ENCODE peak calls at places on chromosomes 6 and 20, in nine cellular contexts. W, J, F, I, H, Y, L, P and N are unnamed samples.

GRCh38 chr6:42642794-42643193 is 79.0 kb downstream of the UBR2 start:
- DNase-seq in W (no peak), J (no peak), F (no peak), I (no peak), H (no peak), Y (no peak), L (no peak), P (no peak), N (no peak)

GRCh38 chr6:18468162-18468843 is 81.2 kb downstream of the RNF144B start:
- DNase-seq in W (no peak), J (no peak), F (no peak), I (no peak), H (no peak), Y (no peak), L (no peak), P (no peak), N (no peak)

GRCh38 chr6:17505062-17505476 is 95.0 kb upstream of the FAM8A1 start:
- DNase-seq in W (no peak), J (peak; percentile 16), F (no peak), I (peak; percentile 29), H (no peak), Y (no peak), L (peak; percentile 5), P (no peak), N (peak; percentile 15)

GRCh38 chr6:141700836-141701235 is 431.9 kb upstream of the GJE1 start:
- DNase-seq in W (no peak), J (peak; percentile 6), F (no peak), I (no peak), H (no peak), Y (no peak), L (no peak), P (peak; percentile 58), N (no peak)

GRCh38 chr6:128882991-128883571 is at the start of gene LAMA2:
- DNase-seq in W (peak; percentile 83), J (peak; percentile 76), F (peak; percentile 49), I (no peak), H (peak; percentile 45), Y (peak; percentile 72), L (no peak), P (peak; percentile 33), N (peak; percentile 64)

GRCh38 chr6:6700421-6700820 is 111.9 kb downstream of the LY86 start:
- DNase-seq in W (no peak), J (no peak), F (no peak), I (no peak), H (no peak), Y (no peak), L (no peak), P (no peak), N (no peak)

GRCh38 chr6:132136976-132137375 is 185.8 kb upstream of the CCN2 start:
- DNase-seq in W (no peak), J (peak; percentile 71), F (no peak), I (no peak), H (no peak), Y (no peak), L (no peak), P (no peak), N (peak; percentile 15)

GRCh38 chr6:88843040-88843439 is 120.4 kb downstream of the RNGTT start:
- DNase-seq in W (no peak), J (peak; percentile 86), F (peak; percentile 66), I (no peak), H (no peak), Y (no peak), L (no peak), P (no peak), N (peak; percentile 73)

GRCh38 chr20:39155996-39156395 is 193.9 kb downstream of the DHX35 start:
- DNase-seq in W (no peak), J (no peak), F (no peak), I (no peak), H (no peak), Y (no peak), L (no peak), P (no peak), N (no peak)

GRCh38 chr6:97674802-97675201 is 391.8 kb upstream of the MMS22L start:
- DNase-seq in W (no peak), J (peak; percentile 84), F (no peak), I (no peak), H (no peak), Y (no peak), L (no peak), P (no peak), N (no peak)

GRCh38 chr6:50145125-50145524 is 95.4 kb upstream of the DEFB112 start:
- DNase-seq in W (no peak), J (no peak), F (no peak), I (no peak), H (no peak), Y (no peak), L (peak; percentile 2), P (no peak), N (no peak)

GRCh38 chr6:161281092-161281491 is 7.2 kb upstream of the AGPAT4 start:
- DNase-seq in W (no peak), J (no peak), F (no peak), I (no peak), H (no peak), Y (no peak), L (no peak), P (no peak), N (no peak)

GRCh38 chr6:38117281-38117680 is 297.8 kb downstream of the ZFAND3 start:
- DNase-seq in W (no peak), J (peak; percentile 58), F (no peak), I (no peak), H (no peak), Y (no peak), L (no peak), P (no peak), N (peak; percentile 57)

GRCh38 chr20:11686900-11687543 is 230.7 kb upstream of the BTBD3 start:
- DNase-seq in W (peak; percentile 26), J (peak; percentile 14), F (no peak), I (no peak), H (peak; percentile 34), Y (peak; percentile 64), L (no peak), P (no peak), N (no peak)

GRCh38 chr6:85236636-85237035 is 213.2 kb upstream of the NT5E start:
- DNase-seq in W (no peak), J (no peak), F (no peak), I (no peak), H (no peak), Y (no peak), L (no peak), P (no peak), N (no peak)

GRCh38 chr6:85241515-85241914 is 208.4 kb upstream of the NT5E start:
- DNase-seq in W (no peak), J (no peak), F (no peak), I (no peak), H (no peak), Y (no peak), L (no peak), P (no peak), N (no peak)

GRCh38 chr6:85240787-85241186 is 209.1 kb upstream of the NT5E start:
- DNase-seq in W (no peak), J (no peak), F (no peak), I (no peak), H (no peak), Y (no peak), L (no peak), P (no peak), N (no peak)
- TF ChIP-seq CTCF in W (no peak), J (no peak), F (no peak), I (no peak), H (no peak), Y (no peak), L (no peak), P (no peak), N (no peak)

DNA sequence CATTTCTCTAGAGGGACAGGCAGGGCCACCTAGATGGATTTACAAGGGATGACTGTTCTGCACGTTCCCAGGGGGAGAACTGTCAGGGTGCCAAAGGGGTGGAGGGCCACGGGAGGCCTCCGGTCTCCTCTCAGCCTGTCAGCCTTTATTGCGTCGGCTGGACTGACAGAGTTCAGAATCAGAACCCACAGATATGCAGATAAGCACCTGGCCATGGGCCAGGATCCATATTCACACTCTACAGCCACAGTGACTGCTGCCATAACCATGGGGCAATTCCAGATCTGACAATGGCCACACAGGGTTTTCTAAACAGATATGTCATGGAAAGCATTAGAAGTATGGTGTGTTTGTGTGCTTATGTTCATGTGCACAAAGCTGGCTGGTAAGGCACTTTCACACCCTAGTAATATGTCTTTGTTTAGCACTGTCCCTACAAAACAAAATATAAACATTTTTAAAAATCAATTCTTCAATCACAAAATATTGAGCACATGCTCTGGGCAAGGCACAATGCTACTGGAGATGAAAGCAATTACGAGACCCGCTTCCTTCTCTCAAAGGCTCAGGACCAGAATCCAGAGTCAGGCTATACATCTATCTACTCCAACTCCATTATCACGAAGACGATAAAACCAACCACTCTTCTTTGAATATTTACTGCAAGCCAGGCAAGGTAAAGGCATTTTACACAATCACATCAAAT is 29.1 kb downstream of the TRAM2 start:
- DNase-seq in W (no peak), J (peak; percentile 75), F (no peak), I (no peak), H (peak; percentile 59), Y (no peak), L (no peak), P (no peak), N (peak; percentile 32)
- TF ChIP-seq CTCF in W (no peak), J (no peak), F (no peak), I (no peak), H (no peak), Y (no peak), L (no peak), P (no peak), N (no peak)

GRCh38 chr6:166614589-166614988 is 12.5 kb downstream of the RPS6KA2 start:
- DNase-seq in W (no peak), J (no peak), F (no peak), I (no peak), H (no peak), Y (no peak), L (no peak), P (no peak), N (no peak)
- TF ChIP-seq CTCF in W (no peak), J (no peak), F (no peak), I (no peak), H (no peak), Y (no peak), L (no peak), P (no peak), N (no peak)

GRCh38 chr6:150600003-150600301 is 267 bp downstream of the PLEKHG1 start:
- DNase-seq in W (no peak), J (no peak), F (no peak), I (no peak), H (no peak), Y (no peak), L (no peak), P (no peak), N (no peak)

GRCh38 chr6:150598858-150599198 is 857 bp upstream of the PLEKHG1 start:
- DNase-seq in W (no peak), J (no peak), F (no peak), I (no peak), H (no peak), Y (no peak), L (no peak), P (no peak), N (no peak)

GRCh38 chr6:150598401-150598800 is 1.3 kb upstream of the PLEKHG1 start:
- DNase-seq in W (no peak), J (no peak), F (no peak), I (no peak), H (no peak), Y (no peak), L (no peak), P (no peak), N (no peak)

GRCh38 chr6:150599199-150600002 is at the start of gene PLEKHG1:
- DNase-seq in W (peak; percentile 69), J (peak; percentile 64), F (no peak), I (peak; percentile 68), H (peak; percentile 82), Y (peak; percentile 83), L (peak; percentile 73), P (no peak), N (no peak)

GRCh38 chr6:150600302-150601017 is 775 bp downstream of the PLEKHG1 start:
- DNase-seq in W (peak; percentile 63), J (peak; percentile 83), F (peak; percentile 3), I (peak; percentile 86), H (peak; percentile 82), Y (peak; percentile 73), L (peak; percentile 74), P (peak; percentile 50), N (peak; percentile 3)
- TF ChIP-seq CTCF in W (peak; percentile 28), J (peak; percentile 38), F (peak; percentile 49), I (peak; percentile 36), H (peak; percentile 43), Y (no peak), L (peak; percentile 37), P (peak; percentile 64), N (no peak)